ENCODE peak calls at places on chromosomes 6 and 20, in four cellular contexts. G, E, B and C are unnamed samples.

GRCh38 chr6:84317463-84317862 is 90.0 kb upstream of the CEP162 start:
- DNase-seq in E (no peak), B (no peak), G (no peak), C (no peak)

GRCh38 chr6:134161036-134161435 is 108.6 kb upstream of the SLC2A12 start:
- DNase-seq in E (no peak), G (no peak), B (no peak), C (no peak)

GRCh38 chr6:5126214-5126613 is 41.1 kb downstream of the PPP1R3G start:
- DNase-seq in E (no peak), B (no peak), G (no peak), C (no peak)

GRCh38 chr6:65771946-65772345 is 64.9 kb upstream of the EYS start:
- DNase-seq in E (no peak), G (no peak), B (no peak), C (no peak)

GRCh38 chr6:169286961-169287360 is 33.3 kb upstream of the THBS2 start:
- DNase-seq in B (no peak), E (no peak), G (no peak), C (no peak)

GRCh38 chr6:83057705-83058321 is 7.8 kb downstream of the UBE3D start:
- DNase-seq in B (no peak), G (no peak), E (no peak), C (no peak)

GRCh38 chr6:42555477-42556457 is 8.1 kb upstream of the UBR2 start:
- DNase-seq in G (no peak), E (no peak), B (no peak), C (no peak)

GRCh38 chr6:84269947-84270733 is 42.7 kb upstream of the CEP162 start:
- DNase-seq in B (no peak), E (no peak), G (no peak), C (no peak)

GRCh38 chr20:38126146-38126912 is 38.7 kb downstream of the TGM2 start:
- DNase-seq in G (no peak), E (no peak), B (peak), C (no peak)

GRCh38 chr20:24236204-24236603 is 233.2 kb upstream of the SYNDIG1 start:
- DNase-seq in G (no peak), E (no peak), B (peak), C (no peak)

GRCh38 chr6:44247338-44248302 is 719 bp downstream of the HSP90AB1 start:
- DNase-seq in E (peak), B (peak), G (no peak), C (no peak)

GRCh38 chr20:46264391-46265266 is 43.7 kb downstream of the CDH22 start:
- DNase-seq in E (no peak), B (no peak), G (no peak), C (no peak)

GRCh38 chr6:32244270-32244669 is 20.4 kb upstream of the NOTCH4 start:
- DNase-seq in G (no peak), E (peak), B (peak), C (no peak)

GRCh38 chr6:166106076-166106686 is 61.5 kb downstream of the TBXT start:
- DNase-seq in E (peak), G (peak), B (peak), C (peak)

GRCh38 chr6:40997256-40997957 is 41.6 kb downstream of the UNC5CL start:
- DNase-seq in B (no peak), G (no peak), E (no peak), C (peak)

GRCh38 chr20:48360338-48360698 is 467.5 kb downstream of the PREX1 start:
- DNase-seq in G (no peak), B (no peak), E (no peak), C (no peak)

GRCh38 chr6:117188627-117189201 is 76.6 kb upstream of the VGLL2 start:
- DNase-seq in E (no peak), B (no peak), G (peak), C (no peak)

GRCh38 chr6:129701721-129702455 is 8.1 kb downstream of the ARHGAP18 start:
- DNase-seq in E (no peak), G (no peak), B (no peak), C (no peak)
- TF ChIP-seq POLR2A in E (no peak), G (no peak), B (no peak), C (no peak)

GRCh38 chr20:41534842-41535241 is 83.3 kb downstream of the CHD6 start:
- DNase-seq in G (no peak), E (no peak), B (no peak), C (no peak)

GRCh38 chr20:41540916-41541315 is 77.3 kb downstream of the CHD6 start:
- DNase-seq in G (no peak), E (no peak), B (no peak), C (no peak)

GRCh38 chr20:41537865-41538264 is 80.3 kb downstream of the CHD6 start:
- DNase-seq in B (no peak), G (no peak), E (no peak), C (no peak)

GRCh38 chr20:41540459-41540858 is 77.7 kb downstream of the CHD6 start:
- DNase-seq in G (no peak), B (no peak), E (no peak), C (no peak)

GRCh38 chr20:41538810-41539596 is 79.2 kb downstream of the CHD6 start:
- DNase-seq in E (no peak), B (no peak), G (no peak), C (no peak)
- TF ChIP-seq POLR2A in E (no peak), B (no peak), G (no peak), C (no peak)

GRCh38 chr6:163592872-163593271 is 178.4 kb downstream of the QKI start:
- DNase-seq in G (no peak), B (no peak), E (no peak), C (no peak)
- TF ChIP-seq POLR2A in G (no peak), B (no peak), E (no peak), C (no peak)

DNA sequence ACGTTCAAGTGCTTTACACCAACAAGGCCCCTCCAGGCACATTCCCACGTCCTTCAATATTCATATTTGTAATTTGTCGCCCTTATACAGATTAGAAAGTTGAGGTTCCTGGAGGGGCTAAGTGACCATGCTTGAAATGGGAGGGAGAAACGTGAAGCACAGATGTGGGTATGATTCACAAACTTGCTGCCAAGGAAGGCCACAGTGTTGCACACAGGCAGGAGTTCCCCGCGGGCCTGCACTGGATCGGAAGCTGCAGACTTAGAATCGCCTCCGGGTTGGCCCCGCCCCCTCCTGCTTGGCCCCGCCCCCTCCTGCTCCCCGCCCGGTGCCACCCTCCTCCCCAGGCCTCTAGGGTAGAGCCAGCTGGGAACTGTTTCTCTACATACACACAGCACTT is 58.2 kb upstream of the QKI start:
- DNase-seq in E (no peak), G (no peak), B (no peak), C (no peak)
- TF ChIP-seq POLR2A in E (no peak), G (no peak), B (no peak), C (no peak)

GRCh38 chr6:160300076-160300695 is 41.6 kb upstream of the SLC22A2 start:
- DNase-seq in E (no peak), B (no peak), G (no peak), C (no peak)
- TF ChIP-seq POLR2A in E (no peak), B (no peak), G (no peak), C (no peak)

GRCh38 chr20:62489186-62489939 is 13.6 kb upstream of the GATA5 start:
- DNase-seq in B (no peak), E (no peak), G (no peak), C (peak)
- TF ChIP-seq POLR2A in B (no peak), E (no peak), G (no peak), C (peak)

GRCh38 chr6:26055670-26056582 is 31.3 kb upstream of the HFE start:
- DNase-seq in G (peak), E (peak), B (peak), C (peak)
- TF ChIP-seq POLR2A in G (peak), E (peak), B (peak), C (peak)